ENCODE peak calls at places on chromosomes 5 and 9, in four cellular contexts. F, V, H and C are unnamed samples.

GRCh38 chr5:52674815-52675545 is 112.7 kb upstream of the ITGA1 start:
- DNase-seq in V (no peak), H (no peak), F (no peak), C (peak; percentile 54)

GRCh38 chr9:38443597-38443996 is 19.3 kb upstream of the IGFBPL1 start:
- DNase-seq in H (no peak), V (no peak), F (no peak), C (no peak)

GRCh38 chr5:168529361-168530234 is 493 bp downstream of the FBLL1 start:
- DNase-seq in H (no peak), F (peak; percentile 10), V (no peak), C (peak; percentile 41)

GRCh38 chr5:175689147-175689991 is 31.5 kb downstream of the HRH2 start:
- DNase-seq in H (no peak), F (no peak), V (no peak), C (peak; percentile 70)

GRCh38 chr9:18798106-18798505 is 234.9 kb downstream of the SAXO1 start:
- DNase-seq in F (no peak), H (no peak), V (no peak), C (no peak)

GRCh38 chr5:14364096-14364495 is 217.5 kb upstream of the OTULINL start:
- DNase-seq in H (no peak), V (no peak), F (no peak), C (peak; percentile 32)

GRCh38 chr9:32581512-32582143 is 8.7 kb upstream of the NDUFB6 start:
- DNase-seq in F (no peak), V (peak; percentile 59), H (no peak), C (peak; percentile 81)

GRCh38 chr5:168425997-168426863 is 60.0 kb upstream of the RARS1 start:
- DNase-seq in V (no peak), F (no peak), H (no peak), C (no peak)

GRCh38 chr9:37126214-37126788 is 5.9 kb downstream of the ZCCHC7 start:
- DNase-seq in H (no peak), F (no peak), V (no peak), C (no peak)

GRCh38 chr5:125595095-125595494 is 828.1 kb upstream of the GRAMD2B start:
- DNase-seq in F (peak; percentile 80), V (no peak), H (no peak), C (no peak)

GRCh38 chr5:135488727-135489465 is 36.7 kb upstream of the TIFAB start:
- DNase-seq in V (peak; percentile 60), H (no peak), F (no peak), C (peak; percentile 79)

GRCh38 chr5:123659495-123659894 is 147.5 kb downstream of the CSNK1G3 start:
- DNase-seq in F (no peak), V (no peak), H (no peak), C (no peak)

GRCh38 chr5:80054682-80055081 is 19.5 kb downstream of the THBS4 start:
- DNase-seq in H (no peak), F (no peak), V (no peak), C (no peak)

GRCh38 chr5:178231736-178232123 is 872 bp downstream of the PHYKPL start:
- DNase-seq in F (no peak), V (no peak), H (no peak), C (no peak)

GRCh38 chr9:131880828-131881227 is 141.0 kb upstream of the RAPGEF1 start:
- DNase-seq in F (no peak), V (no peak), H (no peak), C (no peak)

GRCh38 chr5:143796110-143796509 is 15.9 kb upstream of the HMHB1 start:
- DNase-seq in H (no peak), F (no peak), V (no peak), C (peak; percentile 41)

GRCh38 chr9:115998661-115999060 is 154.9 kb upstream of the PAPPA start:
- DNase-seq in H (no peak), F (no peak), V (no peak), C (peak; percentile 35)

GRCh38 chr9:126014726-126015125 is 267.6 kb downstream of the PBX3 start:
- DNase-seq in F (no peak), H (no peak), V (no peak), C (no peak)

GRCh38 chr5:136043551-136043950 is 14.8 kb downstream of the TGFBI start:
- DNase-seq in H (no peak), V (no peak), F (no peak), C (peak; percentile 41)

GRCh38 chr5:115321309-115321708 is 24.9 kb upstream of the CCDC112 start:
- DNase-seq in F (no peak), H (no peak), V (no peak), C (no peak)

GRCh38 chr5:6902597-6902996 is 189.4 kb downstream of the TENT4A start:
- DNase-seq in V (no peak), H (no peak), F (no peak), C (no peak)

GRCh38 chr5:181221792-181222629 is 1.1 kb upstream of the TRIM41 start:
- DNase-seq in F (peak; percentile 93), H (peak; percentile 100), V (peak; percentile 98), C (peak; percentile 93)

GRCh38 chr5:93967923-93968322 is 226.5 kb upstream of the POU5F2 start:
- DNase-seq in F (no peak), V (no peak), H (no peak), C (no peak)

GRCh38 chr5:5494489-5495402 is 72.3 kb downstream of the ICE1 start:
- DNase-seq in H (peak; percentile 57), F (peak; percentile 59), V (peak; percentile 93), C (peak; percentile 82)

GRCh38 chr5:40041452-40041851 is 616.7 kb upstream of the DAB2 start:
- DNase-seq in H (no peak), F (no peak), V (no peak), C (no peak)

DNA sequence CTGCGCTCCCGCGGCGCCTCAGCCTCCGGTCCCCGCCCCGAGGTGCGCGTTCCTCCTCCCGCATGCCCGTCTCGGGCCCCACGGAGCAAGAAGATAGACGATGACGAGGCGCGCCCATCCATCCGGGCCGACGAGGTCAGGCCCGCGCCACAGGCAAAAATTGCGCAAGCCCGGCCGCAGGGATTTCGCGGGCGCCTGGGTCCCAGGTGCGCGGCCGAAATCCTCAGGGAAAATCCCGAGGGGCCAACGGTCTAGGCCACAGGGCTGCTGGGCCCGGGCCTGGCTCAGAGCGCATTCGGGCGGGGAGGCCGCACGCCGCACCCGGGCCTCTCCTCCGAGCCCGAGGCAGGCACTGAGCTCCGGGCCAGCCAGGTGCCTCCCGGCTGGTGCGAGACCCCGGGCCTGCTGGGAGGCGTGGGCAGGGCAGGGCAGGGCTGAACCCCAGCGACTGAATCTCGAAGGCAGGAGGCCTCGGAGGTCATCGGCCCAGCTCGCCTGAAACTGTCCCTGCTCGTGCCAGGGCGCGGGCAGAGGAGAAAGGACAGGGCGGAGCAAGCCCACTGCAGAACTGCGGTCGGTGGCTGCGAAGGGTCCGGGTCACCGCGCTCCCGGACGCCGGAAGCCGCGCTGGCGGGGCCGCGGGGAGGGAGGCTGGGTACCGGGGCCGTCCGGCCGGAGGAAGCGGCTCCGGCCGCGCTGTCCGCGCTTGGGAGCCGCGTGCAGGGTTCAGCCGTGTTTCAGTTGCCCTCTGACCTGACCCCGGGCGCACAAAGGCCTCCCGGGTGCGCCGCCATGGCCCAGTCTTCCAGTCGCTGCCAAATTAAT is 66.8 kb downstream of the FOXD1 start:
- DNase-seq in F (no peak), V (no peak), H (no peak), C (no peak)
- H3K27ac ChIP-seq in F (no peak overlapping the region), V (no peak overlapping the region), H (no peak overlapping the region), C (no peak overlapping the region)

GRCh38 chr5:138527170-138527569 is 15.9 kb downstream of the ETF1 start:
- DNase-seq in V (no peak), F (no peak), H (no peak), C (no peak)
- TF ChIP-seq CTCF in V (no peak), F (no peak), H (no peak), C (no peak)

GRCh38 chr9:127783111-127783621 is 2.7 kb upstream of the CDK9 start:
- DNase-seq in F (no peak), H (no peak), V (no peak), C (no peak)

GRCh38 chr9:127786773-127787123 is 914 bp downstream of the CDK9 start:
- DNase-seq in H (no peak), F (no peak), V (no peak), C (no peak)

GRCh38 chr9:127783644-127784043 is 2.2 kb upstream of the CDK9 start:
- DNase-seq in H (no peak), V (no peak), F (no peak), C (no peak)

GRCh38 chr9:127785933-127786772 is at the start of gene CDK9:
- DNase-seq in V (peak; percentile 94), H (peak; percentile 88), F (peak; percentile 91), C (peak; percentile 94)

DNA sequence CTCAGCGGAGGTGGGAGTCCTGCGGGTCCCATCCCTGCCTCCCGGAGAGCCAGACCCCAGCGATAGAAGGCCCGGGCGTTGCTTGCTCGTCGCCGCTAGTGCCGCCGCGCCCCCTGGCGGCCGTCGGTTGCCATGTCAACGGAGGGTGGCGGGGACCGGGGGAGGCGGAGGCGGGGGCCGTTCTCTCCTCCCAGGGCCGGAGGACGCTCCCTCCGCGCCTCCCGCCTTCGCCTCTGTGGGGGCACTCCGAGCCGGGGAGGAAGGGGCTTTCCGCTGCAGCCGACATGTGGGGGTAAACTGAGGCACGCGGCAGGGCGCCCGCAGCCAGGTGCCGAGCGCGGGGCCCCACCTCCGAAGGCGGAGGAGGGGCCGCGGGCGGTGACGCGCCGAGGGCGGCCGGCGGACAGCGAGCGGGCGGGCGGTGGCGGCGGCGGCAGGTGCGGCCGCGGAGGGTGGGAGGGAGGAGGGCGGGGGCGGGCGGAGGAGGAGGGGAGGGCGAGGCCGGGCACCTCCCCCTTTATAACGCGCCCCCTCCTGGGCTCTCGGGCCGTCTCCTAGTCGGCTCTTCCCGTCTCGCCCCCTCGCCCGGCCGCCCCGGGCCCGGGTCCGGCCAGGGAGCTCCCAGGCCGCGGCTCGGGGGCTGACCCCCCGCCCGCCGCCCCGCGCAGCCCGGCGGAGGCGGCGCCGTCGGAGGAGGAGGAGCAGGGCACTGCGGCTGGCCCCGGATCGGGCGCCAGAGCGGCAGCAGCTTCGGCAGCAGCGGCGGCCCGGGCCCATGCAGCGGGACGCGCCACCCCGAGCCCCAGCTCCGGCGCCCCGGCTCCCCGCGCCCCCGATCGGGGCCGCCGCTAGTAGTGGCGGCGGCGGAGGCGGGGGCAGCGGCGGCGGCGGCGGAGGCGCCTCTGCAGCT is 556 bp upstream of the CDK9 start:
- DNase-seq in V (peak; percentile 91), F (peak; percentile 86), H (peak; percentile 88), C (peak; percentile 88)
- H3K4me1 ChIP-seq in V (peaks cover 7% of the 10 kb centered on the region), F (peaks cover 11% of the 10 kb centered on the region), H (peaks cover 9% of the 10 kb centered on the region), C (peaks cover 4% of the 10 kb centered on the region)

GRCh38 chr5:31477516-31477915 is 54.4 kb downstream of the DROSHA start:
- DNase-seq in F (no peak), H (no peak), V (no peak), C (no peak)
- H3K27ac ChIP-seq in F (no peak overlapping the region), H (no peak overlapping the region), V (no peak overlapping the region), C (no peak overlapping the region)

DNA sequence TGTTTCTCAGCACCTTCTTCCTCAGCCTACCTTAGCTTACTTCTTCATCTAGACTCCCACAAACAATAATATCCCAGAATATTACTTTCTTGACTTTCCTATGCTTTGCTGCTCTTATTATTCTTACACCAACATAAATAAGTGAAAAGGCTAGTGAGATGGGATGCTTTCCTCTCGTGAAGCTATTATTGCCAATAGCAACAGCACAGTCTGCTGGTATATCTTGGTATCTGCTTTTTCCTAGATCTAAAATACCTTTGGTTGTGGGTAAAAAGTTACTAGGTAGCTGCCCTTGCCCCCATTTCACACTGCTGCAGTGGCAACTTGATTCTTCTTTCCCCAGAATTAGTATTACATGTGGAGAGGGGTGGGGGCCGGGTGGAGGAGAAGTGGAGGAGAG is 26.1 kb upstream of the GLIPR2 start:
- DNase-seq in F (no peak), V (no peak), H (no peak), C (no peak)
- TF ChIP-seq CTCF in F (no peak), V (no peak), H (no peak), C (peak; percentile 35)